ENCODE peak calls at places on chromosomes 16 and 17, in ten cellular contexts. N is heart left ventricle, A is IMR-90, T is cardiac muscle cell, I is testis, B is A549, V is left ventricle myocardium inferior, F is transverse colon, H is right atrium auricular region, L is endodermal cell. E is an unnamed sample.

GRCh38 chr17:1782171-1782567 is 20.3 kb downstream of the SERPINF1 start:
- DNase-seq in N (no peak), A (no peak), T (no peak), I (no peak), B (no peak), V (no peak), F (no peak), H (no peak), L (no peak), E (no peak)

GRCh38 chr17:65559802-65560627 is 1.4 kb downstream of the AXIN2 start:
- DNase-seq in N (peak; percentile 66), A (no peak), T (peak; percentile 51), I (peak; percentile 29), B (peak; percentile 67), V (peak; percentile 41), F (peak; percentile 43), H (no peak), L (peak; percentile 90), E (peak; percentile 25)

GRCh38 chr17:49123061-49123460 is 9.5 kb upstream of the B4GALNT2 start:
- DNase-seq in N (no peak), A (no peak), T (no peak), I (no peak), B (no peak), V (no peak), F (no peak), H (no peak), L (no peak), E (no peak)

GRCh38 chr16:70482624-70483023 is 28.2 kb downstream of the FCSK start:
- DNase-seq in N (peak; percentile 12), A (peak; percentile 13), T (no peak), I (no peak), B (no peak), V (no peak), F (no peak), H (no peak), L (no peak), E (no peak)

GRCh38 chr17:82723169-82723807 is 6.8 kb downstream of the FN3KRP start:
- DNase-seq in N (peak; percentile 39), A (no peak), T (no peak), I (no peak), B (no peak), V (no peak), F (no peak), H (no peak), L (no peak), E (no peak)

GRCh38 chr17:75459590-75460267 is 3.3 kb downstream of the TMEM94 start:
- DNase-seq in N (peak; percentile 14), A (no peak), T (no peak), I (no peak), B (no peak), V (no peak), F (peak; percentile 63), H (no peak), L (no peak), E (no peak)

GRCh38 chr16:79661578-79661977 is 61.0 kb upstream of the MAF start:
- DNase-seq in N (no peak), A (no peak), T (no peak), I (no peak), B (no peak), V (no peak), F (no peak), H (no peak), L (no peak), E (no peak)

GRCh38 chr17:63974594-63975192 is 2.0 kb upstream of the SCN4A start:
- DNase-seq in N (no peak), A (peak; percentile 67), T (no peak), I (no peak), B (peak; percentile 63), V (no peak), F (no peak), H (no peak), L (peak; percentile 77), E (no peak)

DNA sequence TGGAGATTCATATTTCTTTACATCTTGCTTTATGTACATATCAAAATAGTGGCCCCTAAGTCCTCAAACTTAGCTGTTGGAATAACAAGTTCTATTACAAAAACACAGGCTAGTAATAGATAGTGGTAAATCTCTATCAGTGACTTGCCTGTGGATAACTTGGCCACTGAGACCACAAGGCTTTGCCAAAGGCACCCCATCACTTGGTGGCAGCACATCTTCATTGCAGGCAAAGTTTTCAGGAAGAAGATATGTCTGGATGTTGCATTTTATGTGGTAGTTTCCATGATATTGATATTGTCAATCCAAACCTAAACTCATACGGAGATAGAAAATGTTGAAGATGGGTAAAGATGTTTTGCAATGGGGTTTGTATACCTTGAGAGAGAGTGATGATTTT is 58.5 kb downstream of the KNOP1 start:
- DNase-seq in N (no peak), A (peak; percentile 8), T (peak; percentile 6), I (no peak), B (no peak), V (no peak), F (no peak), H (no peak), L (no peak), E (no peak)
- TF ChIP-seq CTCF in N (peak; percentile 15), A (no peak), T (peak; percentile 9), I (no peak), B (peak; percentile 12), V (peak; percentile 40), F (no peak), H (no peak), L (no peak), E (no peak)

GRCh38 chr17:11503292-11503691 is 95.0 kb upstream of the DNAH9 start:
- DNase-seq in N (no peak), A (no peak), T (no peak), I (no peak), B (no peak), V (no peak), F (no peak), H (no peak), L (peak; percentile 65), E (no peak)

GRCh38 chr17:11511696-11512095 is 86.6 kb upstream of the DNAH9 start:
- DNase-seq in N (no peak), A (no peak), T (no peak), I (no peak), B (no peak), V (no peak), F (peak; percentile 58), H (no peak), L (peak; percentile 24), E (no peak)

DNA sequence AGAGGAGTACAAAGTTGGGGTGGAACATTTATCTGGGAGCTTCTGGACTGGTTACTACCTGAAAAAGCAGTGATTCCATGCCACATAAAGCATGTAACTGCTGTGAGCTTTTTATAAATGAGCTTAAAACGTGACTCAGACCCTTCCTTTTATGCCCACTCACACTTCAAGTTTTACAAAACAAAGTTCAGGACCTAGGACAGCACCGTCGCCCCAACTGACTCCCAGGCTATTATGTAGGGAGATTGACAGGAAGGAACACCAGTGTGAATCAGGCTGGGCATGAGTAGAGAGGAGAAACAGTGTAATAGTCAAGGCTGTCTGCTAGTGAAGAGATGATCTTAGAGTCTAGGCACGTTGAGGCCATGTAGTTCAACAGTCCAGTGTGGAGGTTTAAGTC is 91.6 kb upstream of the DNAH9 start:
- DNase-seq in N (no peak), A (no peak), T (no peak), I (peak; percentile 23), B (no peak), V (no peak), F (no peak), H (no peak), L (peak; percentile 93), E (no peak)
- H3K27ac ChIP-seq in N (no peak overlapping the region), A (no peak overlapping the region), T (no peak overlapping the region), I (no peak overlapping the region), B (no peak overlapping the region), V (no peak overlapping the region), F (no peak overlapping the region), H (no peak overlapping the region), L (no peak overlapping the region), E (no peak overlapping the region)

GRCh38 chr16:19238386-19238785 is 47.1 kb upstream of the CLEC19A start:
- DNase-seq in N (no peak), A (no peak), T (no peak), I (no peak), B (no peak), V (no peak), F (no peak), H (no peak), L (no peak), E (no peak)

GRCh38 chr16:19235478-19235877 is 50.1 kb upstream of the CLEC19A start:
- DNase-seq in N (no peak), A (no peak), T (no peak), I (no peak), B (no peak), V (no peak), F (no peak), H (no peak), L (no peak), E (no peak)

GRCh38 chr16:19239756-19240155 is 45.8 kb upstream of the CLEC19A start:
- DNase-seq in N (no peak), A (no peak), T (no peak), I (no peak), B (no peak), V (no peak), F (no peak), H (no peak), L (no peak), E (no peak)

GRCh38 chr16:19235886-19236285 is 49.6 kb upstream of the CLEC19A start:
- DNase-seq in N (no peak), A (no peak), T (no peak), I (no peak), B (no peak), V (no peak), F (no peak), H (no peak), L (no peak), E (no peak)

GRCh38 chr16:19236561-19236960 is 49.0 kb upstream of the CLEC19A start:
- DNase-seq in N (no peak), A (no peak), T (no peak), I (no peak), B (peak; percentile 53), V (no peak), F (peak; percentile 51), H (no peak), L (no peak), E (no peak)
- H3K9me3 ChIP-seq in N (peaks cover 6% of the 10 kb centered on the region), A (peaks cover 8% of the 10 kb centered on the region), T (no peaks in the 10 kb centered on the region), I (no peaks in the 10 kb centered on the region), B (peaks cover 13% of the 10 kb centered on the region), V (peaks cover 36% of the 10 kb centered on the region), F (peaks cover 7% of the 10 kb centered on the region), H (no peaks in the 10 kb centered on the region), L (peaks cover 57% of the 10 kb centered on the region), E (peaks cover 18% of the 10 kb centered on the region)

GRCh38 chr17:44322236-44322895 is 2.3 kb downstream of the SLC25A39 start:
- DNase-seq in N (no peak), A (no peak), T (no peak), I (no peak), B (no peak), V (no peak), F (no peak), H (no peak), L (no peak), E (no peak)

GRCh38 chr17:44323359-44324091 is 1.1 kb downstream of the SLC25A39 start:
- DNase-seq in N (no peak), A (no peak), T (no peak), I (no peak), B (no peak), V (no peak), F (peak; percentile 38), H (no peak), L (peak; percentile 49), E (no peak)

GRCh38 chr17:44324092-44324570 is 492 bp downstream of the SLC25A39 start:
- DNase-seq in N (no peak), A (no peak), T (no peak), I (no peak), B (no peak), V (no peak), F (peak; percentile 35), H (no peak), L (no peak), E (no peak)

GRCh38 chr17:44320066-44320465 is 4.6 kb downstream of the SLC25A39 start:
- DNase-seq in N (no peak), A (no peak), T (no peak), I (no peak), B (no peak), V (no peak), F (no peak), H (no peak), L (peak; percentile 49), E (no peak)

DNA sequence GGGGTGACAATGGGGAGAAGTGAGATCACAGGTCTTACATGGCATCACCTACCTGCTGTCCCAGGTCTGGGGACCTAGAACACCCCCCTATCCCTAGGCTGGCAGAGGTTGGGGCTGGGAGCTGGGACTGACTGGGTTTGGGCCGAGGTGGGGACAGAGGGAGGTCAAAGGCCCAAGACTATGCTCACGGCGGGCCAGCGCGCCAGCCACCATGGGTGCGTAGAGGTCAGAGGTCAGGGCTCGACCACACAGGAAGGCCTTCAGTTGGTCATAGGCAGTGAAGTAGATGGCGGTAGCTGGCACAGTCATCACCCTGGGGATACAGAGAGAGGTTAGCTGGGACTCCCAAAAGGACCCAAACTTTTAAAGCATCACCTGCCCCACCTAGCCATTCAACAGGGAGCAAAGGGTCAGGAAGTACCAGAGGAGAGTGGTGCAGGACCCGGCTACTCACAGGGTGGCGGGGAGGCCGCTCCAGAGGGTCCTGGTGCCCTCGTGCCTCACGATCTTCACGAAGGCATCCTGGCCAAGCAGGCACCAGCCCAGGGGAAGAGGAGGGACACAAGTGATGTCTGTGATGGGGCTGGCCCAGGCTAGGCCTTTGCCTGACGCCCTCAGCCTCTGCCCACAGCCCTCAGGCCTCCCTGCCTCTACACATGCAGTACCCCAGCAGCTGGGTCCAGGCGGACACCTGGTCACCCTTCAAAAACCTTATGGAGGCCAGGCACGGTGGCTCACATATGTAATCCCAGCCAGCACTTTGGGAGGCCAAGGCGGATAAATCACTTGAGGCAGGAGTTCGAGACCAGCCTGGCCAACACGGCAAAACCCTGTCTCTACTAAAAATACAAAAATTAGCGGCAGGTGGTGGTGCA is 3.1 kb downstream of the SLC25A39 start:
- DNase-seq in N (no peak), A (no peak), T (no peak), I (no peak), B (no peak), V (no peak), F (no peak), H (no peak), L (no peak), E (no peak)
- TF ChIP-seq CTCF in N (no peak), A (no peak), T (no peak), I (no peak), B (no peak), V (no peak), F (no peak), H (no peak), L (no peak), E (no peak)

E was measured in CD4-positive, alpha-beta T cell.